ENCODE peak calls at places on chromosomes 16 and 17, in four cellular contexts. S is gastrocnemius medialis, U is AG04450, I is HCT116. C is an unnamed sample.

GRCh38 chr16:24976971-24977672 is 38.0 kb downstream of the ARHGAP17 start:
- DNase-seq in I (no peak), S (no peak), U (no peak), C (no peak)

GRCh38 chr16:87741700-87742415 is 23.9 kb downstream of the KLHDC4 start:
- DNase-seq in I (no peak), U (no peak), S (no peak), C (no peak)

GRCh38 chr17:9661027-9661426 is 15.7 kb downstream of the USP43 start:
- DNase-seq in U (no peak), I (no peak), S (no peak), C (no peak)

GRCh38 chr17:10001296-10001904 is 96.3 kb upstream of the RCVRN start:
- DNase-seq in S (no peak), U (no peak), I (no peak), C (no peak)

GRCh38 chr16:74862743-74863244 is 88.2 kb upstream of the FA2H start:
- DNase-seq in S (no peak), U (no peak), I (peak; percentile 46), C (peak; percentile 9)

GRCh38 chr16:57372372-57373116 is at the start of gene CX3CL1:
- DNase-seq in I (no peak), U (no peak), S (no peak), C (peak; percentile 14)

GRCh38 chr16:14302031-14302398 is 230.9 kb downstream of the MRTFB start:
- DNase-seq in U (no peak), I (no peak), S (peak; percentile 74), C (no peak)

GRCh38 chr17:75009139-75009724 is 3.2 kb upstream of the MRPL58 start:
- DNase-seq in U (no peak), S (no peak), I (no peak), C (no peak)

GRCh38 chr17:65696739-65697394 is 135.4 kb upstream of the AXIN2 start:
- DNase-seq in S (no peak), I (no peak), U (no peak), C (no peak)

GRCh38 chr17:34146440-34147043 is 108.5 kb upstream of the CCL2 start:
- DNase-seq in S (no peak), I (no peak), U (no peak), C (no peak)

GRCh38 chr16:566475-567361 is at the start of gene NHLRC4:
- DNase-seq in S (peak; percentile 51), I (no peak), U (no peak), C (peak; percentile 51)

GRCh38 chr16:79134300-79134699 is 466.2 kb downstream of the MAF start:
- DNase-seq in U (no peak), S (no peak), I (no peak), C (no peak)

GRCh38 chr17:12691173-12691572 is 25.5 kb downstream of the MYOCD start:
- DNase-seq in I (no peak), S (peak; percentile 14), U (no peak), C (peak; percentile 58)

GRCh38 chr17:68489919-68490318 is 22.3 kb upstream of the PRKAR1A start:
- DNase-seq in U (no peak), S (no peak), I (no peak), C (no peak)

GRCh38 chr17:46013127-46013501 is 14.1 kb downstream of the STH start:
- DNase-seq in I (no peak), S (no peak), U (no peak), C (no peak)

GRCh38 chr16:2365397-2365796 is 24.9 kb upstream of the ABCA3 start:
- DNase-seq in I (no peak), S (no peak), U (no peak), C (no peak)

GRCh38 chr16:66357523-66357928 is 9.0 kb upstream of the CDH5 start:
- DNase-seq in I (peak; percentile 72), U (peak; percentile 62), S (peak; percentile 20), C (peak; percentile 41)

GRCh38 chr16:87276091-87276561 is 41.1 kb downstream of the C16orf95 start:
- DNase-seq in I (no peak), U (no peak), S (no peak), C (no peak)

GRCh38 chr17:57451126-57451690 is 194.9 kb downstream of the MSI2 start:
- DNase-seq in I (no peak), U (no peak), S (no peak), C (no peak)

GRCh38 chr16:29761882-29762281 is 16.1 kb upstream of the C16orf54 start:
- DNase-seq in I (no peak), U (no peak), S (no peak), C (no peak)

GRCh38 chr16:83441523-83441922 is 366.3 kb upstream of the HSBP1 start:
- DNase-seq in U (no peak), S (no peak), I (no peak), C (no peak)

GRCh38 chr16:15705064-15705565 is 55.1 kb downstream of the NDE1 start:
- DNase-seq in U (no peak), S (no peak), I (no peak), C (no peak)
- H3K27ac ChIP-seq in U (no peak overlapping the region), S (no peak overlapping the region), I (no peak overlapping the region), C (peak overlapping the region; percentile 67)

GRCh38 chr17:16987830-16988601 is 16.1 kb upstream of the TNFRSF13B start:
- DNase-seq in S (peak; percentile 61), I (no peak), U (peak; percentile 27), C (peak; percentile 50)
- H3K4me3 ChIP-seq in S (no peak overlapping the region), I (no peak overlapping the region), U (no peak overlapping the region), C (no peak overlapping the region)

DNA sequence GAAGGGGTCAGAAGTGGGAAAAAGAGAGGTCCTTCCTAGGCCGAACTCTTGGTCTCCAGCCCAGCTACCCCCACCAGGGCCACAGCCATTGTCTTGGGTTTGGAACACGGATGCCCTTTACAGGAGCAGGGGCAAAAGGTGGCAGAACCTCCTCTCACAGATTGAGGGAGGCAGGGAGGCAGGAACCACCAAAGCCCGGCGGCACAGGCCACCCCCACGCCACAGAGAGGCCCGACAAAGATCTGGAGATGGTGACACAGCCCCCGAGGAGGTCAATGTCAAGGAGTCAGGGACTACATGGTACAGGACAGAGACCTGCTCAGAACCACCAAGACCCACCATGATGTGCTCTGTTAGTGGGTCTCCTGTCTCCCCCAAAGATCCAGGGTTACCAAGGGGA is 44.4 kb upstream of the DLX4 start:
- DNase-seq in I (no peak), S (no peak), U (no peak), C (no peak)
- H3K9me3 ChIP-seq in I (no peaks in the 10 kb centered on the region), S (no peaks in the 10 kb centered on the region), U (no peaks in the 10 kb centered on the region), C (no peaks in the 10 kb centered on the region)

GRCh38 chr17:2095536-2095910 is 40.6 kb downstream of the HIC1 start:
- DNase-seq in S (no peak), I (no peak), U (no peak), C (no peak)
- H3K27ac ChIP-seq in S (peak overlapping the region; percentile 38), I (no peak overlapping the region), U (peak overlapping the region; percentile 21), C (peak overlapping the region; percentile 34)

DNA sequence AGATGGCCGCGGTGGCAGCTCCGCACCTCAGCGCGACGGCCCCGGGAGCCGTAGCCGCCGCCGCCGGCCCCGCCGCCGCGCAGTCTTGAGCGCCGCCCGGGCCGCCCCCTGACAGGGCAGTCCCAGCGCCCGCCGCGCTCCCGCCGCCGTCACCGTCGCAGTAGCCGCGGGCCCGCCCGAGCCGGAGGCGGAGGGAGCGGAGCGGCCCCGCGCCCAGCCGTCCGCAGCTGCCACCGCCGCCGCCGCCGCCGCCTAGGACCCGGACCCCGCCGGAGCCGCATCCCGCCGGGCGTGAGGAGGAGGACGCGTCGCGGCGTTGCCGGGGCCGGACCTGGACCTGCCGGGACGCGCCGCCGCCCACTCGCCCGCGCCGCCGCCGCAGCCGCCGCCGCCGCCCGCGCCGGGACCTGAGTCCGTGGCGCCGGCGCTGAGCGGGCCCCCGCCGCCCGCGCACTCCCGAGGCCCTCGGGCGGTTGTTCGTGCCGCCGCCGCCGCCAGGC is 263 bp downstream of the TNRC6C start:
- DNase-seq in S (no peak), I (no peak), U (no peak), C (no peak)
- H3K4me3 ChIP-seq in S (no peak overlapping the region), I (peak overlapping the region; percentile 62), U (peak overlapping the region; percentile 77), C (peak overlapping the region; percentile 73)

DNA sequence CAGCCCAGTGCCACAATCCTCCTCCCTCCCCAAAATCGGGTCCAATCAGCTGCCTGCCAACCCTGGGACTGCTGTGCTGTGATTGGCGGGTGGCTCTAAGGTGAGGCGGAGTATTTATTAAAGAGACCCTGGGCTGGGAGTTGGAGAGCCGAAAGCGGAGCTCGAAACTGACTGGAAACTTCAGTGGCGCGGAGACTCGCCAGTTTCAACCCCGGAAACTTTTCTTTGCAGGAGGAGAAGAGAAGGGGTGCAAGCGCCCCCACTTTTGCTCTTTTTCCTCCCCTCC is at the start of gene SOX9:
- DNase-seq in I (peak; percentile 95), U (peak; percentile 87), S (peak; percentile 93), C (peak; percentile 83)
- H3K9me3 ChIP-seq in I (no peaks in the 10 kb centered on the region), U (peaks cover 11% of the 10 kb centered on the region), S (no peaks in the 10 kb centered on the region), C (no peaks in the 10 kb centered on the region)

DNA sequence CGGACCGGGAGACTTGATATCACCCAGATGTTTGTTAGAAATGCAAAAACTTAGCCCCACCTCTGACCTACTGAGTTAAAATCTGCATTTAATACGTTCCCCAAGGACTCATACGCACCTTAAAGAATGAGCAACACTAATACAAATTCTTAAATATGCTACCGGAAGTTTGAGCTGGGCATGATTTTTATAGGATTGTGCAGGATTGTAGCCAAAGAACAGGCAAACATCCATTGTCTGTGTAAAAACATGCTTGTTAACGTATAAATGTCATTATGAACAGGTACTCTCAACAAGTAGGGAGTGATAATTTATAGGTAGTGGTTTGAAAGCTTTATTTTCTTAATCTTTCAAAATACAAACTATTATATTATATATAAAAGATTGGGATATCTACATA is 22.3 kb upstream of the COX10 start:
- DNase-seq in I (no peak), S (no peak), U (no peak), C (no peak)
- H3K27ac ChIP-seq in I (no peak overlapping the region), S (no peak overlapping the region), U (no peak overlapping the region), C (no peak overlapping the region)

GRCh38 chr17:19502517-19502916 is 31.1 kb upstream of the SLC47A1 start:
- DNase-seq in S (no peak), U (no peak), I (no peak), C (no peak)
- H3K4me3 ChIP-seq in S (no peak overlapping the region), U (no peak overlapping the region), I (no peak overlapping the region), C (no peak overlapping the region)

C was measured in tibial nerve.